ENCODE peak calls at places on chromosome 7, in seven cellular contexts. J is endothelial cell of umbilical vein, L is H54, G is stomach, T is ovary, O is GM12892, C is body of pancreas. X is an unnamed sample.

GRCh38 chr7:140674899-140675701 is 2.4 kb downstream of the ADCK2 start:
- DNase-seq in J (peak), C (peak), G (no peak), L (peak), O (no peak), T (no peak), X (peak)

GRCh38 chr7:48089415-48089975 is 430 bp downstream of the UPP1 start:
- DNase-seq in C (peak), L (peak), J (no peak), G (peak), O (peak), T (peak), X (no peak)

GRCh38 chr7:33874943-33875342 is 30.4 kb upstream of the BMPER start:
- DNase-seq in C (peak), J (no peak), G (no peak), O (no peak), L (no peak), T (no peak), X (no peak)

GRCh38 chr7:7504910-7505704 is 30.6 kb downstream of the COL28A1 start:
- DNase-seq in T (no peak), J (no peak), C (no peak), G (no peak), O (no peak), L (no peak), X (no peak)

GRCh38 chr7:115477193-115477651 is 553.3 kb downstream of the TFEC start:
- DNase-seq in G (no peak), O (no peak), J (no peak), L (no peak), T (peak), C (no peak), X (no peak)

GRCh38 chr7:16803881-16804673 is 722 bp downstream of the AGR2 start:
- DNase-seq in J (no peak), C (no peak), G (no peak), O (no peak), L (no peak), T (no peak), X (no peak)

GRCh38 chr7:47496064-47496665 is 85.7 kb downstream of the TNS3 start:
- DNase-seq in J (no peak), O (no peak), C (no peak), T (no peak), L (no peak), G (no peak), X (no peak)

GRCh38 chr7:49577576-49577975 is 195.9 kb upstream of the VWC2 start:
- DNase-seq in G (no peak), O (no peak), C (no peak), T (no peak), L (no peak), J (no peak), X (no peak)

GRCh38 chr7:157808042-157808441 is 471.2 kb downstream of the DNAJB6 start:
- DNase-seq in O (no peak), C (no peak), T (no peak), J (no peak), G (no peak), L (no peak), X (no peak)

GRCh38 chr7:51034531-51035264 is 252.0 kb upstream of the GRB10 start:
- DNase-seq in G (no peak), T (no peak), O (no peak), C (peak), J (no peak), L (peak), X (no peak)

GRCh38 chr7:52271663-52272062 is 763.8 kb upstream of the POM121L12 start:
- DNase-seq in G (no peak), T (no peak), C (no peak), J (no peak), O (no peak), L (no peak), X (no peak)

GRCh38 chr7:107505997-107506682 is 36.3 kb downstream of the GPR22 start:
- DNase-seq in L (no peak), G (peak), T (no peak), J (no peak), O (no peak), C (peak), X (no peak)

GRCh38 chr7:27174077-27175004 is at the start of gene HOXA10:
- DNase-seq in L (no peak), C (no peak), J (peak), T (no peak), G (peak), O (no peak), X (no peak)

GRCh38 chr7:23470290-23471089 is at the start of gene IGF2BP3:
- DNase-seq in J (peak), T (no peak), O (no peak), C (no peak), G (no peak), L (peak), X (peak)

GRCh38 chr7:26141077-26141476 is 10.9 kb upstream of the NFE2L3 start:
- DNase-seq in O (no peak), G (no peak), T (no peak), C (no peak), L (no peak), J (no peak), X (no peak)

GRCh38 chr7:13904689-13905088 is 84.8 kb downstream of the ETV1 start:
- DNase-seq in G (no peak), L (no peak), C (no peak), J (no peak), T (no peak), O (no peak), X (no peak)

GRCh38 chr7:151987748-151988529 is 31.7 kb downstream of the GALNTL5 start:
- DNase-seq in L (peak), J (no peak), C (peak), G (no peak), O (no peak), T (no peak), X (no peak)

GRCh38 chr7:36736090-36736826 is 12.0 kb upstream of the AOAH start:
- DNase-seq in J (no peak), L (no peak), C (no peak), O (no peak), G (no peak), T (no peak), X (no peak)

GRCh38 chr7:106618480-106618879 is 42.5 kb downstream of the CCDC71L start:
- DNase-seq in O (no peak), G (no peak), T (no peak), J (peak), C (peak), L (no peak), X (no peak)

GRCh38 chr7:27697861-27698430 is 35.3 kb upstream of the HIBADH start:
- DNase-seq in J (peak), T (no peak), G (peak), O (peak), C (peak), L (no peak), X (no peak)

GRCh38 chr7:82050792-82051191 is 280.9 kb upstream of the HGF start:
- DNase-seq in L (no peak), T (no peak), C (no peak), J (no peak), O (no peak), G (no peak), X (no peak)

GRCh38 chr7:99046722-99047121 is 97.2 kb downstream of the SMURF1 start:
- DNase-seq in L (no peak), O (no peak), T (no peak), C (no peak), G (no peak), J (no peak), X (no peak)

GRCh38 chr7:44971991-44972441 is 6.8 kb downstream of the MYO1G start:
- DNase-seq in C (no peak), O (no peak), G (no peak), L (no peak), T (no peak), J (no peak), X (no peak)

GRCh38 chr7:7131273-7131672 is 51.1 kb upstream of the C1GALT1 start:
- DNase-seq in T (no peak), J (no peak), G (no peak), C (no peak), O (no peak), L (no peak), X (no peak)

GRCh38 chr7:75629042-75629441 is 109.7 kb downstream of the HIP1 start:
- DNase-seq in O (no peak), L (no peak), T (no peak), J (no peak), G (no peak), C (no peak), X (no peak)

GRCh38 chr7:16295558-16295957 is 125.8 kb downstream of the CRPPA start:
- DNase-seq in C (no peak), G (no peak), T (no peak), L (no peak), J (no peak), O (no peak), X (no peak)

DNA sequence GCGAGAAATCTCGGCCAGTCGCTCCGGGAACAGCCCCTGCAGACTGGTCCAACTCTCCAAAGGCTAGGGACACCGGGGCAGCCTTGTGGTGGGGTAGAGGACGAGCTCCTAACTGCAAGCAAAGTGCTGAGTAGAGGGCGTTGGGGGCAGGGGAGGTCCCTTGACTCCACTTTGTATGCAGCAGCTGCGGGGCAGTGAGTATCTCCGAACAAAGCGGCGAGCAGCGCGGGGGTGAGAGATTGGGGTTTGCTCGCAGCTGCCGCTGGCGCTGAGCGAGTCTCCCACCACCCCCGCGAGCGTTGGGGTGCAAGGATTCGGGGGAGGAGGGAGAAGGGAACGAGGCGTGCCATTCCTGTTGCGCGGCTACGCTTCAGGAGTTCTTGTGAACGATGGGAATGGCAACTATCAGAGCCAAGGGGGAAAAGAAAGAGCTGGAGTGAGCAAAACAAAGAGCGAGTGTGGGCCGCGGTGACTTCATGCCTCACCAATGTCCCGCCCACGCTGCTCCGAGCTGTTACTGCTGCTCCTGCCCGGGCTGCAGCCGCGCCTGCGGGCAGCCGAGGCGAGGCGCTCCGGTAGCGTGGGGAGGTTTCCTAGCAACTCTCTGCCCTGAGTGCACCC is 414 bp upstream of the ITGB8 start:
- DNase-seq in T (peak), J (peak), G (peak), O (peak), L (peak), C (peak), X (peak)
- TF ChIP-seq POLR2A in T (no peak), J (no peak), G (no peak), O (peak), L (peak), C (peak), X (no peak)

DNA sequence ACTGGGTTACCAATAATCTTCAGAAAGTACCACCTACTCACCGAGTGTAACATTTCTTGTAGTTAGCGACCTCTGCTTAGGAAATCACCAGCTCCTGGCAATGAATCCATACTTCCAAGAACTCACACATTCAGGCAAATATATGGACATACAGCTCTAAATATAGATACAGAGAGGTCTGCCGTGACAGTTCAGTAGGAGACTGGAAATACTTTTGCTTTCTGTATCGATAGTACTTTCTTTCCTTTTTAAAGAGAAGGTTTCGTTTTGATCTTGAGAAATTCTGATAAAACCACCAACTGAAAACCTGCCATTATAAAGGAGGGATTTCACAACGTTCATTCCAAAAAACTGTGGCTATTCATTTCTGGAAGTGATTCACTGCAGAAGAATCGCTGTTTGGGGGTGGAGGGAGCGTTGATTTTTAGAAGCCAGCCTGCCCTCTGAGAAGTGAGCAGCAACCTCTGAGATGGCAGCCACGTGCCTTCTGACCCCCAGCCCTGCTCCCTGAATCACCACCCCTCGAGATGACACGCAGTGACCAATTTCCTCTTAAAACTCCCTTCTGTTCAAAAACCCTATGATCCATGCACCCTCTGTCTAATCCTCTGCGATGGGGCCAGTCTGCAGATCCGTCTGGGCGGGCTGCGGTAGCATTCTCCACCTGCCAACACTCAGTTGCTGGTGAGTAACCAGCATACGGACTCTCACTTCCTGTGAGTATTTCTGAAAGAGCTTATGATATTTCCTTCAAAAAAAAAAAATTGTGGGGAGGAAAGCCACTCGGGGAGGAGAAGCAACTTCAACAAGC is 179.1 kb upstream of the KLF14 start:
- DNase-seq in G (peak), T (peak), C (peak), J (peak), L (peak), O (no peak), X (peak)
- TF ChIP-seq POLR2A in G (no peak), T (no peak), C (peak), J (peak), L (peak), O (peak), X (peak)

DNA sequence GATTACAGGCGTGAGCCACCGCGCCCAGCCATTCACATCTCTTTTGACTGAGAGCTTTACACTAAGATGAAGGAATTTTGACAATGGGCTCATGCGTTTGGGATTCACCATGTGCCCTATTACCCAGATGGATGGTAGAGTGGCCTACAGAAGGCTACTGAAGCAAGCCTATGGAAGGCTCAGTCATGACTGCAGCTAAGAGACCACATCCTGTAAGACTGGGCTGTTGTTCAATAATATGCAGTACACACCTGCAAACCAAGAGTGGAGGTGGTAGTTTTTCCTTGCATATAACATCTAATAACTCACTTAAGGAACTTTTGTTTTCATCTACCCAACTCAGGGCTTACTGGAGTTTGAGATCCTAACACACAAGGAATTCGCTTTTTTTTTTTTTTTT is 6.1 kb upstream of the WIPI2 start:
- DNase-seq in O (no peak), T (no peak), J (no peak), C (no peak), L (no peak), G (no peak), X (no peak)
- TF ChIP-seq POLR2A in O (no peak), T (no peak), J (no peak), C (no peak), L (no peak), G (no peak), X (no peak)

GRCh38 chr7:135977020-135977741 is at the start of gene MTPN:
- DNase-seq in L (peak), G (peak), O (peak), C (peak), T (peak), J (peak), X (peak)
- TF ChIP-seq POLR2A in L (peak), G (no peak), O (peak), C (peak), T (peak), J (peak), X (peak)

GRCh38 chr7:2287742-2288141 is 26.5 kb downstream of the SNX8 start:
- DNase-seq in L (no peak), G (no peak), C (no peak), J (no peak), T (no peak), O (no peak), X (no peak)
- TF ChIP-seq POLR2A in L (no peak), G (no peak), C (no peak), J (no peak), T (no peak), O (no peak), X (no peak)

GRCh38 chr7:389911-390601 is 100.1 kb downstream of the FOXL3 start:
- DNase-seq in T (no peak), C (no peak), O (no peak), J (no peak), L (no peak), G (peak), X (no peak)
- TF ChIP-seq POLR2A in T (no peak), C (no peak), O (no peak), J (no peak), L (no peak), G (no peak), X (no peak)

GRCh38 chr7:24572014-24572413 is 1.2 kb upstream of the PALS2 start:
- DNase-seq in G (no peak), L (no peak), T (no peak), J (no peak), O (no peak), C (no peak), X (no peak)

GRCh38 chr7:24572421-24573007 is 738 bp upstream of the PALS2 start:
- DNase-seq in G (no peak), J (peak), O (no peak), T (peak), L (peak), C (peak), X (no peak)

GRCh38 chr7:24574365-24574764 is 1.1 kb downstream of the PALS2 start:
- DNase-seq in C (no peak), L (peak), J (no peak), T (no peak), O (no peak), G (no peak), X (peak)

GRCh38 chr7:24573554-24574338 is 494 bp downstream of the PALS2 start:
- DNase-seq in T (peak), L (peak), G (peak), J (peak), C (peak), O (peak), X (peak)

GRCh38 chr7:24573008-24573553 is at the start of gene PALS2:
- DNase-seq in L (peak), C (peak), O (peak), T (peak), J (peak), G (peak), X (peak)
- TF ChIP-seq POLR2A in L (peak), C (peak), O (peak), T (peak), J (no peak), G (no peak), X (no peak)

X was measured in erythroblast.